ENCODE peak calls at places on chromosome 20, in ten cellular contexts. One of them, this sample, is unnamed.

GRCh38 chr20:17825949-17826843 is 126.4 kb downstream of the BANF2 start:
- DNase-seq in A549: no peak
- DNase-seq in right lobe of liver: no peak
- DNase-seq in suprapubic skin: no peak
- DNase-seq in B cell: no peak
- DNase-seq in GM06990: peak; percentile 73
- DNase-seq in psoas muscle: no peak
- DNase-seq in heart left ventricle: no peak
- DNase-seq in lower leg skin: no peak
- DNase-seq in cardiac muscle cell: no peak
- DNase-seq in this sample: no peak

GRCh38 chr20:36872857-36873256 is 3.1 kb upstream of the TLDC2 start:
- DNase-seq in cardiac muscle cell: no peak
- DNase-seq in suprapubic skin: no peak
- DNase-seq in right lobe of liver: peak; percentile 46
- DNase-seq in lower leg skin: no peak
- DNase-seq in B cell: no peak
- DNase-seq in heart left ventricle: peak; percentile 45
- DNase-seq in psoas muscle: peak; percentile 56
- DNase-seq in A549: no peak
- DNase-seq in GM06990: no peak
- DNase-seq in this sample: no peak

GRCh38 chr20:33883164-33883563 is 72.0 kb downstream of the CHMP4B start:
- DNase-seq in A549: no peak
- DNase-seq in suprapubic skin: no peak
- DNase-seq in cardiac muscle cell: no peak
- DNase-seq in right lobe of liver: no peak
- DNase-seq in heart left ventricle: no peak
- DNase-seq in psoas muscle: no peak
- DNase-seq in B cell: peak; percentile 35
- DNase-seq in lower leg skin: no peak
- DNase-seq in GM06990: peak; percentile 80
- DNase-seq in this sample: no peak

GRCh38 chr20:37868998-37869861 is 33.7 kb upstream of the VSTM2L start:
- DNase-seq in psoas muscle: no peak
- DNase-seq in B cell: no peak
- DNase-seq in cardiac muscle cell: no peak
- DNase-seq in A549: no peak
- DNase-seq in suprapubic skin: no peak
- DNase-seq in lower leg skin: no peak
- DNase-seq in heart left ventricle: no peak
- DNase-seq in right lobe of liver: no peak
- DNase-seq in GM06990: no peak
- DNase-seq in this sample: no peak

GRCh38 chr20:35021831-35022230 is 66.2 kb downstream of the MYH7B start:
- DNase-seq in suprapubic skin: no peak
- DNase-seq in heart left ventricle: no peak
- DNase-seq in B cell: no peak
- DNase-seq in psoas muscle: no peak
- DNase-seq in GM06990: no peak
- DNase-seq in lower leg skin: no peak
- DNase-seq in right lobe of liver: no peak
- DNase-seq in cardiac muscle cell: no peak
- DNase-seq in A549: no peak
- DNase-seq in this sample: no peak

GRCh38 chr20:2171266-2171790 is 69.7 kb downstream of the STK35 start:
- DNase-seq in A549: no peak
- DNase-seq in GM06990: no peak
- DNase-seq in suprapubic skin: no peak
- DNase-seq in psoas muscle: no peak
- DNase-seq in cardiac muscle cell: no peak
- DNase-seq in B cell: no peak
- DNase-seq in lower leg skin: no peak
- DNase-seq in right lobe of liver: no peak
- DNase-seq in heart left ventricle: no peak
- DNase-seq in this sample: no peak

GRCh38 chr20:38804682-38805501 is 605 bp upstream of the PPP1R16B start:
- DNase-seq in B cell: peak; percentile 86
- DNase-seq in A549: no peak
- DNase-seq in heart left ventricle: no peak
- DNase-seq in cardiac muscle cell: no peak
- DNase-seq in psoas muscle: peak; percentile 58
- DNase-seq in GM06990: peak; percentile 86
- DNase-seq in suprapubic skin: no peak
- DNase-seq in right lobe of liver: no peak
- DNase-seq in lower leg skin: no peak
- DNase-seq in this sample: no peak

GRCh38 chr20:45933231-45934045 is 1.0 kb upstream of the PCIF1 start:
- DNase-seq in psoas muscle: peak; percentile 82
- DNase-seq in A549: peak; percentile 86
- DNase-seq in B cell: peak; percentile 54
- DNase-seq in cardiac muscle cell: peak; percentile 79
- DNase-seq in right lobe of liver: peak; percentile 80
- DNase-seq in GM06990: peak; percentile 61
- DNase-seq in suprapubic skin: peak; percentile 84
- DNase-seq in heart left ventricle: peak; percentile 79
- DNase-seq in lower leg skin: peak; percentile 71
- DNase-seq in this sample: peak; percentile 88

GRCh38 chr20:32514760-32515159 is 70.4 kb downstream of the NOL4L start:
- DNase-seq in A549: no peak
- DNase-seq in B cell: no peak
- DNase-seq in GM06990: no peak
- DNase-seq in right lobe of liver: no peak
- DNase-seq in heart left ventricle: no peak
- DNase-seq in lower leg skin: no peak
- DNase-seq in cardiac muscle cell: no peak
- DNase-seq in psoas muscle: no peak
- DNase-seq in suprapubic skin: no peak
- DNase-seq in this sample: no peak

DNA sequence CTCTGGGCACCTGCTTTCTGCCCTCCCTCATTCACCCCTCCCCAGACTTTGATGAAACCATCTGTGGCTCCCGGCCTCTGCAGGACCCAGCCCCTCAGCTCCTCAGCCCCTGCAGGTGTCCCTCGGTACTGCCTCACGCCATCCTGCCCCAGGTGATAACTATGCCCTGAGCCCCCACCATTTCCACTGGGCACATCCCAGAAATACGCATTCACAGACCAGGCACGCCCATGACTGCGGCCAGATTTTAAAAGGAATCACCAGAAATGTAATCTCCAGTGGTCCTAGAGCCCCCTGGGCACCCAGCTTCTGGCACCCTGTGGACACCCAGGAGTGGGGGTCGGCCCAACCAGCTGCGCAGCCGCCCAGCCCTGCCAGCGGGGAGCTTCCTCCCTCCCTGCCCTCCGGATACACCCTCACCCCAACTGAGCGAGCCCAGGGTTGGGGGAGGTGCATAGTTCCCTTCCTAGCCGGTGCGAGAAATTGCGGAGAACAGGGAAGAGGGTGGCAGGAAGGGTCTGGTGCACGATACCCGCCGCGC is 585 bp upstream of the NTSR1 start:
- DNase-seq in right lobe of liver: peak; percentile 47
- DNase-seq in cardiac muscle cell: no peak
- DNase-seq in GM06990: no peak
- DNase-seq in B cell: no peak
- DNase-seq in heart left ventricle: no peak
- DNase-seq in A549: peak; percentile 44
- DNase-seq in psoas muscle: no peak
- DNase-seq in suprapubic skin: no peak
- DNase-seq in lower leg skin: no peak
- DNase-seq in this sample: no peak
- TF ChIP-seq CTCF in right lobe of liver: peak; percentile 7
- TF ChIP-seq CTCF in cardiac muscle cell: peak; percentile 22
- TF ChIP-seq CTCF in GM06990: peak; percentile 30
- TF ChIP-seq CTCF in B cell: peak; percentile 38
- TF ChIP-seq CTCF in heart left ventricle: no peak
- TF ChIP-seq CTCF in A549: no peak
- TF ChIP-seq CTCF in psoas muscle: no peak
- TF ChIP-seq CTCF in suprapubic skin: peak; percentile 34
- TF ChIP-seq CTCF in lower leg skin: no peak
- TF ChIP-seq CTCF in this sample: peak; percentile 24

DNA sequence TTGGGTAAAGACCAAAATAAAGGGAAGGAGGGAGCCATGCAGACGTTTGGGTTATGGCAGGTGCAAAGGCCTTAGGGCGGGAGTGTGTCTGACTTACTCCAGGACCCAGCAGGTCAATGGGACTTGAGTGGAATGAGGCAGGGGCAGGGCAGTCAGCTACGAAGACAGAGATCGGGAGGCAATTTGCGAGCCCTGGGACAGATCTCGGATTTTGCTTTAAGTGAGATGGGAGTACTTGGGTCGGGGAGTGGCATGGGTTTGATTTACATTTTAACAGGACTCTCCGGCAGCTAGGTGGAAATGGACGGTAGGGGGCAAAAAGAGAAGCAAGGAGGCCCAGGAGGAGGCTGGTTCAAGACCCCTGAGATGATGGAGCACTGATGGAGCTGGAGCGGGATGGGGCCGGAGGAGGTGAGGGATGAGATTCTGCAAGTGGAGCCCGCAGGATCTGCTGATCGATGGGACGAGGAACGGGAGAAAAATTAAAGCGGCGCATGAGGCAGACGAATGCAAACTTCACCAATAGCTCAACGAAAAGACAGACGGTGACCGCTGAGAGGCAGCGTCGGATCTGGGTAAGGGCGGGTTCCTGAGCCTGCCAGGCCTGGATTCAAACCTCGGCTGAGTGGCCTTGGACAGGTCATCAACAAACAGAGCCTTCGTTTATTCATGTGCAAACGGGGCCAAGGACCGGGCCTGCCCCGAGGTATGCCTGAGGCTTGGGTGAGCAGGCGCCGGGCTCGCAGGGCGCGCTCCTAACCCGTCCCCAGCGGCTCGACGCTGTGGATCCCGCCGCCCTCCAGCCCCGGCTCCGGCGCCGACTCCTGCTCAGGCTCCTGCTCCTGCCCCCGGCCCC is 774 bp upstream of the RBCK1 start:
- DNase-seq in heart left ventricle: peak; percentile 85
- DNase-seq in suprapubic skin: peak; percentile 90
- DNase-seq in A549: peak; percentile 91
- DNase-seq in psoas muscle: peak; percentile 88
- DNase-seq in B cell: peak; percentile 58
- DNase-seq in GM06990: peak; percentile 87
- DNase-seq in cardiac muscle cell: peak; percentile 87
- DNase-seq in right lobe of liver: peak; percentile 92
- DNase-seq in lower leg skin: peak; percentile 61
- DNase-seq in this sample: peak; percentile 91
- TF ChIP-seq CTCF in heart left ventricle: peak; percentile 37
- TF ChIP-seq CTCF in suprapubic skin: no peak
- TF ChIP-seq CTCF in A549: peak; percentile 47
- TF ChIP-seq CTCF in psoas muscle: peak; percentile 14
- TF ChIP-seq CTCF in B cell: peak; percentile 64
- TF ChIP-seq CTCF in GM06990: peak; percentile 40
- TF ChIP-seq CTCF in cardiac muscle cell: peak; percentile 37
- TF ChIP-seq CTCF in right lobe of liver: peak; percentile 25
- TF ChIP-seq CTCF in lower leg skin: no peak
- TF ChIP-seq CTCF in this sample: peak; percentile 42

DNA sequence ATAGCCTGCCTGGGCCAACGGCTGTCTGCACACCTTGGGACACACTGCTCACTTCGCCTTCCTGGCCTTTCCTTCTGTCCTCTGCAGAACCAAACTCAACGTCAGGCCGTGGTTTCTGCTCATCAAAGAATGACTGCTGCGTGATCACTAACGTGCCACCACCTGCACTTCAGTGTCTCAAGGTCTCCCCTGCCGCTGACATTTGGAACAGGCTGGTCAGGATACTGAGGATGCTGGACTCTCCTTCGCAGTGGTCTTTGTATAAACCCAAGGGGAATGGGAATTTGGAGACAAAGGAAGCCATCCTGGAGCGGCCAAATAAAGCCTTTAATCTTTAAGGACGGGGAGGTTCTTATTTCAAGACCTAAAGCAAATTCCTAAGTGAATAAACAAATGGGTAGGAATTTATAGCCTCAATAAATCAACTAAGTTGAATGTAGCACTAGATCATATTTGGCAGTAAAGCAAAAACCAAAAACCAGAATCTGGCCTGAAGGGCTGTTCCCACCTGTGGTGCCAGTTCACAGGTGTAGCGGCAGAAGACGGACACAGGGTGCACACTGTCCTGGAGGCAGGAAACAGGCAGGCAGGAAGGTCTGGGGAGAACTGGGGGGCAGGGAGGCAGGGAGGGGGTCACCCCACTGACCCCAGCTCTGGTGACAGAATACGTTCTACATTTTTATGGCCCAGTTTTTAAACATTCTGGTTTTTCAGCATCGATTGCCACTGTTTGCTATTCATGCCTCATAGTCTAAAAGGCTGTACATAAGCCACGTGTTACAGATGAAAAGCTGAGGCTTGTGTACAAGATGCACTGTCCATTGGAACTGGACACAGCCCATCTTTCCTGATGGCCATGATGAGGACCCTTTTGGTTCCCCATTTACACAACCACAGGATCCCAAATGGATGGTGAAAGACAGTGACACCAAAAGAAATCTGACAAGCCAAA is 36.6 kb downstream of the ABHD12 start:
- DNase-seq in suprapubic skin: no peak
- DNase-seq in right lobe of liver: no peak
- DNase-seq in cardiac muscle cell: no peak
- DNase-seq in lower leg skin: no peak
- DNase-seq in B cell: no peak
- DNase-seq in psoas muscle: no peak
- DNase-seq in GM06990: no peak
- DNase-seq in heart left ventricle: no peak
- DNase-seq in A549: no peak
- DNase-seq in this sample: no peak
- TF ChIP-seq CTCF in suprapubic skin: no peak
- TF ChIP-seq CTCF in right lobe of liver: no peak
- TF ChIP-seq CTCF in cardiac muscle cell: no peak
- TF ChIP-seq CTCF in lower leg skin: no peak
- TF ChIP-seq CTCF in B cell: no peak
- TF ChIP-seq CTCF in psoas muscle: no peak
- TF ChIP-seq CTCF in GM06990: no peak
- TF ChIP-seq CTCF in heart left ventricle: no peak
- TF ChIP-seq CTCF in A549: no peak
- TF ChIP-seq CTCF in this sample: no peak

GRCh38 chr20:18835850-18836249 is 22.3 kb downstream of the SCP2D1 start:
- DNase-seq in suprapubic skin: no peak
- DNase-seq in A549: no peak
- DNase-seq in heart left ventricle: no peak
- DNase-seq in cardiac muscle cell: no peak
- DNase-seq in lower leg skin: no peak
- DNase-seq in psoas muscle: no peak
- DNase-seq in right lobe of liver: no peak
- DNase-seq in GM06990: no peak
- DNase-seq in B cell: no peak
- DNase-seq in this sample: no peak

GRCh38 chr20:18837710-18838109 is 24.1 kb downstream of the SCP2D1 start:
- DNase-seq in heart left ventricle: no peak
- DNase-seq in psoas muscle: no peak
- DNase-seq in cardiac muscle cell: peak; percentile 42
- DNase-seq in A549: no peak
- DNase-seq in right lobe of liver: no peak
- DNase-seq in GM06990: no peak
- DNase-seq in suprapubic skin: no peak
- DNase-seq in B cell: no peak
- DNase-seq in lower leg skin: no peak
- DNase-seq in this sample: no peak

GRCh38 chr20:18840248-18840645 is 26.7 kb downstream of the SCP2D1 start:
- DNase-seq in lower leg skin: no peak
- DNase-seq in B cell: no peak
- DNase-seq in A549: no peak
- DNase-seq in GM06990: no peak
- DNase-seq in suprapubic skin: no peak
- DNase-seq in right lobe of liver: no peak
- DNase-seq in heart left ventricle: no peak
- DNase-seq in psoas muscle: no peak
- DNase-seq in cardiac muscle cell: no peak
- DNase-seq in this sample: peak; percentile 57

GRCh38 chr20:18839507-18840247 is 26.1 kb downstream of the SCP2D1 start:
- DNase-seq in right lobe of liver: no peak
- DNase-seq in GM06990: no peak
- DNase-seq in lower leg skin: no peak
- DNase-seq in heart left ventricle: no peak
- DNase-seq in B cell: no peak
- DNase-seq in psoas muscle: no peak
- DNase-seq in suprapubic skin: no peak
- DNase-seq in A549: no peak
- DNase-seq in cardiac muscle cell: no peak
- DNase-seq in this sample: peak; percentile 38
- TF ChIP-seq CTCF in right lobe of liver: no peak
- TF ChIP-seq CTCF in GM06990: no peak
- TF ChIP-seq CTCF in lower leg skin: no peak
- TF ChIP-seq CTCF in heart left ventricle: no peak
- TF ChIP-seq CTCF in B cell: no peak
- TF ChIP-seq CTCF in psoas muscle: no peak
- TF ChIP-seq CTCF in suprapubic skin: no peak
- TF ChIP-seq CTCF in A549: no peak
- TF ChIP-seq CTCF in cardiac muscle cell: no peak
- TF ChIP-seq CTCF in this sample: no peak